ENCODE peak calls at places on chromosomes 1 and 21, in nine cellular contexts. G is NB4, U is WTC11, C is HCT116, V is A549, K is SK-N-SH, D is HepG2, E is endothelial cell of umbilical vein, H is K562. O is an unnamed sample.

GRCh38 chr1:6577831-6578525 is 1.8 kb upstream of the ZBTB48 start:
- DNase-seq in G (peak), U (no peak), C (no peak), V (no peak), K (peak), D (no peak), E (no peak), H (no peak), O (no peak)

GRCh38 chr1:108561731-108562326 is 1.9 kb downstream of the EEIG2 start:
- DNase-seq in G (peak), U (peak), C (peak), V (peak), K (peak), D (peak), E (peak), H (peak), O (peak)

GRCh38 chr1:37739222-37739621 is 25.7 kb downstream of the EPHA10 start:
- DNase-seq in G (no peak), U (no peak), C (peak), V (peak), K (no peak), D (peak), E (no peak), H (no peak), O (no peak)

GRCh38 chr1:158945061-158945460 is 13.7 kb downstream of the PYHIN1 start:
- DNase-seq in G (no peak), U (no peak), C (no peak), V (no peak), K (no peak), D (no peak), E (no peak), H (no peak), O (no peak)

GRCh38 chr1:156246762-156247459 is 945 bp downstream of the PAQR6 start:
- DNase-seq in G (no peak), U (no peak), C (no peak), V (no peak), K (no peak), D (no peak), E (no peak), H (no peak), O (peak)

GRCh38 chr21:42830456-42831455 is 48.6 kb downstream of the WDR4 start:
- DNase-seq in G (peak), U (no peak), C (no peak), V (no peak), K (no peak), D (no peak), E (no peak), H (no peak), O (no peak)

GRCh38 chr1:115137191-115137590 is 47.9 kb upstream of the TSPAN2 start:
- DNase-seq in G (no peak), U (no peak), C (no peak), V (no peak), K (no peak), D (no peak), E (no peak), H (no peak), O (no peak)

GRCh38 chr1:51729824-51730284 is 113.0 kb downstream of the OSBPL9 start:
- DNase-seq in G (peak), U (no peak), C (no peak), V (peak), K (no peak), D (no peak), E (no peak), H (peak), O (no peak)

GRCh38 chr1:111733183-111733995 is 5.8 kb downstream of the INKA2 start:
- DNase-seq in G (peak), U (no peak), C (no peak), V (peak), K (no peak), D (peak), E (peak), H (peak), O (no peak)
- TF ChIP-seq MAX in G (no peak), U (no peak), C (no peak), V (no peak), K (no peak), D (peak), E (peak), H (no peak), O (no peak)

DNA sequence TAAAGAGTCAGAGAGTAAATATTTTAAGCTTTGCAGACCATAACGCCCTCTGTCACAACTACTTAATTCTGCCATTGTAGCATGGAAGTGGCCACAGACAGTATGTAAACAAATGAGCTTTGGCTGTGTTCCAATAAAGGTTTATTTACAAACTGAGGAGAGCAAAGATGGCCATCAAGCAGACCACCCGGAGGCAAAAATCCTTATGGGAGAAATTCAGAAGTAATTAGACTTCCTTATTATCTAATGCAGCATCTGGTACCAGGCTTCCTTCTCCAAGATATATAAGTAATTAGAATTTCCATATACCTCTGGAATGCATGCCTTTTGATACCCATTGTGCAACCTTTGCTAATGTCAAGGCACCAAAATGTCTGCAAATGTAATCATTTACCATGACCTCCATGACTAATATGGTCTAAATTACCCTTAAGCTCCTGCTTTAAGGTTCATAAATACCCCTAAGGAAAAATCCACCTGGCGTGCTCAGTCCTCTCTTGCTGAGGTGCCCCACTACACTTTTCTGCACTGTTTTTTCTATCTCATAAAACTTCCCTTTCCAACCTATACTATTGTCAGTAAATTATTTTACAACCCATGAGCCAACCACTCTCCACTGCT is 377.8 kb downstream of the MATN1 start:
- DNase-seq in G (no peak), U (no peak), C (no peak), V (no peak), K (no peak), D (no peak), E (no peak), H (no peak), O (no peak)
- TF ChIP-seq MAX in G (no peak), U (no peak), C (no peak), V (no peak), K (no peak), D (no peak), E (no peak), H (no peak), O (no peak)

DNA sequence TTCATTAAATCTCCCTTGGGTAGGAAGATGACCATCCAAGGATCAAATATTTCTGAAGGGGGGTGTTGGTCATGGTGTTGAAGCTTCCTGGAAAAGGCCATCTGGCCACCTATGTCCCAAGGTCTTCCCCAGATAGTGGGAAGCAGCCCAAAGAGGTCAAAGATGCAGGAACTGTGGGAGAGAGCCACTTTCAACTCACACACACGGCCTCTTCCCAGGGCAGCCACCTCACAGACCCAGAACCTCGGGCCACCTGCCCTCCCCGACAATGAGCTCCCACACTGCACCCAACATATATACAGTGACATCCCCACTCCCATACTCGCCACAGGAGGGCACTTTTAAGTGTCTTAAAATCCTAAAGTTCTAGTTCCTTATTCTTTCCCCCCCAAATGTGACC is 164.5 kb upstream of the ETV3 start:
- DNase-seq in G (no peak), U (no peak), C (no peak), V (no peak), K (no peak), D (no peak), E (no peak), H (no peak), O (no peak)
- TF ChIP-seq MAX in G (no peak), U (no peak), C (no peak), V (no peak), K (no peak), D (no peak), E (no peak), H (no peak), O (no peak)

DNA sequence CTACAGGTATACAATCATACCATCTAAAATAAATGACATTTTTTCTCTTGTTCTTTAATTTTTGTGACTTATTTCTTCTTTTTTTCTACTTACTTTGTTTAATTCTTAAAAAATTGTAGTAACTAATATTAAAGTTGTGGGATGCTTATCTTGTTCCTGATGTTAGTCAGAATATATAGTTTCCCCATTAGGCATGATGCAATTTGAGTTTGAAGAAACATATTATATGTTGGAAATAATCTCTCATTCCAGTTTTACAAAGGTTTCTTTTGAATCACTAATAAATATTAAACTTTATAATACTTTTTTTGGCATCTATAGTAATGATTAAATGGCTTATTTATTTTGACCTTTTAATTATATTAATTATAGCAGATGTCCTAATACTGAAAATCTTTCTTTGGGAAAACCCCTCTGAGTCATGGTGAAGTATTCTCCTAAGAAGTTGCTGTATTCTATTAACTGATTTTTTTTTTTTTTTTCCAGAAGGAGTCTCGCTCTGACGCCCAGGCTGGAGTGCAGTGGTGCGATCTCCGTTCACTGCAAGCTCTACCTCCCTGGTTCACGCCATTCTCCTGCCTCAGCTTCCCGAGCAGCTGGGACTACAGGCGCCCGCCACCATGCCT is 28.5 kb upstream of the PTGS2 start:
- DNase-seq in G (no peak), U (no peak), C (no peak), V (peak), K (no peak), D (no peak), E (no peak), H (no peak), O (no peak)
- TF ChIP-seq MAX in G (no peak), U (no peak), C (no peak), V (no peak), K (no peak), D (no peak), E (no peak), H (no peak), O (no peak)

DNA sequence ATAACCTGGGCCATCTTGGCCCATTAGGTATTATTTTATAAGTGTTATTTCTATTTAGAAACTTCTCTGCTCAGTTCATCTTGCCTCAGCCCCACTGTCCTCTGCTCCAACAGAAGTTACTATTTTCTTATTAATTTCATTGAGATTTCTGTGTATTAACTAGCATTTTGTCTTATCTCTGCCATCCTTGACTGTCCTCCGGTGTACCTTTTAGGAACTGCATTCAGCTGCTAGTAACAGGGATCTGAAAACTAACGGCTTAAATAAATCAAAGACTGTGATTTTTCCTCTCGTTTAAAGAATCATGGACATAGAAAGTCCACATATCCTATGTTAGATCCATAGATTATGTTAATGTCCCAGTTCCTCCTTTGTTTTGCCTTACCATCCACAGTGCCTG is 382.5 kb downstream of the MATN1 start:
- DNase-seq in G (no peak), U (no peak), C (no peak), V (no peak), K (no peak), D (no peak), E (no peak), H (no peak), O (no peak)
- TF ChIP-seq MAX in G (no peak), U (no peak), C (no peak), V (no peak), K (no peak), D (no peak), E (no peak), H (no peak), O (no peak)

DNA sequence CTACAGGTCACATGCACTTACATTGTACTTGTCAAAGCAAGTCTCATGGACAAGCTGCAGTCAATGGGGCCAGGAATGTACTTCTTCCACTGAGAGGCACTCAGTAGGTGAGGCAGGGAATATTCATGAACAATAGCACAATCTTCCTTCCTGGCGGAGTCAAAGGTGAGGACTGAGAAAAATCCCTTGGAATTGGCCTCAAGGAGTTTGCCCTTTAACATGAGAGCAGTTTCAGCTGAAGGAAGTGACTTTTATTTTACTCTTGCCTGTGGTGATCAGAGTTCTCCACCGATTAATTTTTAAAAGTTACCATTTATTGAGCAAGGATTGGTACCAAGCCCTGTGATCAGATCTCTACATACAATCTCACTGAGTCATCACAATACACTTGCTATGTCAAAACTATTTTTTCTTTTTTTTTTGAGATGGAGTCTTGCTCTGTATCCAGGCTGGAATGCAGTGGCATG is 11.2 kb upstream of the AK2 start:
- DNase-seq in G (no peak), U (no peak), C (no peak), V (no peak), K (no peak), D (no peak), E (no peak), H (no peak), O (no peak)
- TF ChIP-seq MAX in G (no peak), U (no peak), C (no peak), V (no peak), K (no peak), D (no peak), E (no peak), H (no peak), O (no peak)

O was measured in H1.